ENCODE peak calls at places on chromosomes 7 and 10, in ten cellular contexts. V is heart left ventricle; L is fibroblast of lung; W is SK-N-SH; Z is ovary; E is bronchial epithelial cell; F is IMR-90; N is choroid plexus epithelial cell; U is CD8-positive, alpha-beta T cell; O is endothelial cell. H is an unnamed sample.

GRCh38 chr10:130013263-130013937 is 49.3 kb upstream of the EBF3 start:
- DNase-seq in E (no peak), N (no peak), Z (no peak), O (no peak), F (no peak), U (no peak), W (no peak), V (no peak), L (no peak), H (peak; percentile 81)

GRCh38 chr7:126398285-126398684 is 854.5 kb downstream of the GRM8 start:
- DNase-seq in W (no peak), U (no peak), F (no peak), E (peak; percentile 49), Z (no peak), O (no peak), V (no peak), N (no peak), L (no peak), H (no peak)

GRCh38 chr10:50572017-50572491 is 51.7 kb downstream of the SGMS1 start:
- DNase-seq in Z (no peak), N (no peak), V (no peak), U (no peak), E (no peak), L (no peak), W (no peak), F (no peak), O (no peak), H (no peak)

GRCh38 chr10:77643795-77644468 is 6.3 kb upstream of the KCNMA1 start:
- DNase-seq in U (peak; percentile 21), E (peak; percentile 46), N (peak; percentile 88), O (peak; percentile 38), Z (no peak), W (peak; percentile 54), F (peak; percentile 73), L (peak; percentile 59), V (no peak), H (no peak)

GRCh38 chr7:157853076-157853788 is 516.4 kb downstream of the DNAJB6 start:
- DNase-seq in V (no peak), Z (no peak), N (no peak), E (no peak), O (no peak), U (no peak), W (no peak), L (no peak), F (no peak), H (no peak)

GRCh38 chr7:32670105-32670504 is 174.8 kb downstream of the AVL9 start:
- DNase-seq in O (no peak), U (no peak), Z (no peak), L (peak; percentile 78), W (no peak), V (no peak), E (peak; percentile 70), F (peak; percentile 45), N (peak; percentile 54), H (no peak)

GRCh38 chr7:150860291-150860977 is 8.1 kb downstream of the AOC1 start:
- DNase-seq in E (no peak), N (no peak), F (no peak), Z (no peak), L (no peak), U (peak; percentile 5), O (no peak), W (peak; percentile 58), V (peak; percentile 14), H (peak; percentile 79)

GRCh38 chr7:31853380-31853779 is 166.4 kb downstream of the PPP1R17 start:
- DNase-seq in O (no peak), Z (no peak), E (no peak), U (no peak), F (peak; percentile 35), V (no peak), L (no peak), N (no peak), W (no peak), H (no peak)

GRCh38 chr7:12369700-12370099 is 34.0 kb downstream of the VWDE start:
- DNase-seq in V (no peak), E (no peak), Z (no peak), N (no peak), W (no peak), F (no peak), O (no peak), L (no peak), U (no peak), H (no peak)

GRCh38 chr10:61021926-61022325 is 77.9 kb upstream of the RHOBTB1 start:
- DNase-seq in O (no peak), F (no peak), U (no peak), E (no peak), Z (no peak), V (no peak), N (no peak), W (no peak), L (no peak), H (no peak)

GRCh38 chr7:27419581-27420177 is 177.1 kb downstream of the EVX1 start:
- DNase-seq in Z (no peak), V (no peak), O (no peak), U (no peak), W (no peak), E (no peak), F (peak; percentile 29), N (peak; percentile 15), L (peak; percentile 70), H (no peak)

GRCh38 chr10:99760321-99760720 is 22.1 kb upstream of the ABCC2 start:
- DNase-seq in U (no peak), O (no peak), L (no peak), Z (no peak), W (no peak), E (peak; percentile 75), F (no peak), N (no peak), V (no peak), H (no peak)

GRCh38 chr7:28055161-28055544 is 125.4 kb downstream of the JAZF1 start:
- DNase-seq in Z (no peak), N (no peak), L (peak; percentile 60), E (no peak), W (no peak), U (no peak), F (peak; percentile 37), V (no peak), O (no peak), H (no peak)

GRCh38 chr10:59633063-59633462 is 76.6 kb downstream of the SLC16A9 start:
- DNase-seq in W (no peak), V (no peak), L (no peak), O (no peak), U (no peak), E (no peak), Z (no peak), F (no peak), N (no peak), H (no peak)
- TF ChIP-seq CTCF in W (no peak), V (no peak), L (no peak), O (no peak), U (no peak), E (no peak), Z (no peak), F (no peak), N (peak; percentile 15), H (no peak)

GRCh38 chr10:73414230-73414981 is 548 bp upstream of the ANXA7 start:
- DNase-seq in U (no peak), V (no peak), Z (no peak), W (no peak), F (no peak), O (no peak), L (no peak), E (peak; percentile 86), N (peak; percentile 3), H (no peak)

GRCh38 chr10:73410897-73411296 is 3.0 kb downstream of the ANXA7 start:
- DNase-seq in E (no peak), F (no peak), L (no peak), V (no peak), U (no peak), W (no peak), O (no peak), N (no peak), Z (no peak), H (no peak)

GRCh38 chr10:73413108-73413527 is 740 bp downstream of the ANXA7 start:
- DNase-seq in U (peak; percentile 45), W (peak; percentile 48), N (no peak), O (peak; percentile 26), Z (no peak), F (no peak), L (no peak), E (peak; percentile 47), V (peak; percentile 27), H (no peak)

GRCh38 chr10:73416571-73416970 is 2.7 kb upstream of the ANXA7 start:
- DNase-seq in N (no peak), U (no peak), O (no peak), F (no peak), W (no peak), E (no peak), Z (no peak), L (no peak), V (no peak), H (no peak)

GRCh38 chr10:73413528-73414229 is at the start of gene ANXA7:
- DNase-seq in N (peak; percentile 86), V (peak; percentile 96), U (peak; percentile 94), Z (peak; percentile 96), L (peak; percentile 81), W (peak; percentile 99), F (peak; percentile 75), E (peak; percentile 75), O (peak; percentile 97), H (peak; percentile 95)
- TF ChIP-seq CTCF in N (peak; percentile 28), V (peak; percentile 31), U (no peak), Z (peak; percentile 22), L (peak; percentile 22), W (no peak), F (peak; percentile 30), E (peak; percentile 23), O (peak; percentile 16), H (peak; percentile 42)

GRCh38 chr10:89478085-89478738 is 57.2 kb downstream of the SLC16A12 start:
- DNase-seq in V (no peak), Z (no peak), U (no peak), F (no peak), N (peak; percentile 99), E (peak; percentile 78), O (no peak), L (peak; percentile 66), W (no peak), H (no peak)
- TF ChIP-seq CTCF in V (no peak), Z (no peak), U (no peak), F (no peak), N (peak; percentile 52), E (no peak), O (no peak), L (no peak), W (no peak), H (no peak)

GRCh38 chr10:73785721-73786511 is 510 bp downstream of the ZSWIM8 start:
- DNase-seq in F (peak; percentile 65), L (peak; percentile 70), O (peak; percentile 60), W (peak; percentile 59), Z (peak; percentile 58), U (peak; percentile 51), N (peak; percentile 64), E (peak; percentile 50), V (peak; percentile 42), H (no peak)

GRCh38 chr10:73786512-73786885 is 1.1 kb downstream of the ZSWIM8 start:
- DNase-seq in E (no peak), V (no peak), O (no peak), N (no peak), L (no peak), Z (no peak), F (no peak), U (no peak), W (no peak), H (no peak)

GRCh38 chr10:73782749-73783085 is 869 bp downstream of the CHCHD1 start:
- DNase-seq in N (no peak), Z (no peak), L (no peak), O (no peak), U (no peak), F (no peak), E (no peak), W (no peak), V (no peak), H (no peak)

GRCh38 chr10:73781879-73782748 is at the start of gene CHCHD1:
- DNase-seq in L (peak; percentile 85), O (peak; percentile 87), W (peak; percentile 91), V (peak; percentile 94), N (peak; percentile 92), F (peak; percentile 85), U (peak; percentile 94), E (peak; percentile 75), Z (peak; percentile 96), H (peak; percentile 96)

GRCh38 chr10:73785221-73785720 is at the start of gene ZSWIM8:
- DNase-seq in V (peak; percentile 91), Z (peak; percentile 91), W (peak; percentile 95), L (peak; percentile 95), F (peak; percentile 96), E (peak; percentile 91), O (peak; percentile 74), N (peak; percentile 98), U (peak; percentile 85), H (peak; percentile 94)
- TF ChIP-seq CTCF in V (no peak), Z (no peak), W (no peak), L (no peak), F (peak; percentile 8), E (peak; percentile 7), O (no peak), N (no peak), U (no peak), H (no peak)

H was measured in osteocyte.